ENCODE peak calls at places on chromosomes 13 and 19, in eight cellular contexts. P, J, H, Q, M, D, G and B are unnamed samples.
A peak's percentile ranks its signal among the peaks of the same experiment; 100 is the strongest.

GRCh38 chr19:39870171-39870971 is 24.2 kb upstream of the FBL start:
- DNase-seq in P (no peak), J (no peak), H (no peak), Q (no peak), M (peak; percentile 67), D (no peak), G (no peak), B (no peak)

GRCh38 chr19:45154064-45154827 is 6.5 kb downstream of the NKPD1 start:
- DNase-seq in P (no peak), J (no peak), H (no peak), Q (no peak), M (no peak), D (no peak), G (peak; percentile 33), B (no peak)

GRCh38 chr19:40006273-40006691 is 9.4 kb downstream of the ZNF546 start:
- DNase-seq in P (no peak), J (no peak), H (no peak), Q (no peak), M (no peak), D (no peak), G (no peak), B (no peak)

GRCh38 chr19:8569066-8569761 is 8.0 kb downstream of the MYO1F start:
- DNase-seq in P (no peak), J (no peak), H (peak; percentile 67), Q (peak; percentile 38), M (no peak), D (no peak), G (peak; percentile 90), B (no peak)

GRCh38 chr19:8194528-8195275 is 14.5 kb upstream of the CERS4 start:
- DNase-seq in P (no peak), J (no peak), H (peak; percentile 67), Q (no peak), M (no peak), D (no peak), G (no peak), B (no peak)

GRCh38 chr13:41111454-41111853 is 21.1 kb downstream of the KBTBD6 start:
- DNase-seq in P (no peak), J (no peak), H (no peak), Q (no peak), M (no peak), D (no peak), G (peak; percentile 17), B (no peak)

GRCh38 chr13:43348397-43348796 is 325.0 kb downstream of the DNAJC15 start:
- DNase-seq in P (no peak), J (no peak), H (no peak), Q (no peak), M (no peak), D (no peak), G (no peak), B (no peak)

GRCh38 chr19:34731019-34731829 is 2.8 kb upstream of the ZNF181 start:
- DNase-seq in P (no peak), J (no peak), H (no peak), Q (peak; percentile 22), M (no peak), D (no peak), G (no peak), B (no peak)

GRCh38 chr13:42946927-42947326 is 45.1 kb downstream of the EPSTI1 start:
- DNase-seq in P (no peak), J (no peak), H (no peak), Q (no peak), M (no peak), D (no peak), G (peak; percentile 29), B (no peak)

GRCh38 chr13:62085832-62086231 is 670.2 kb upstream of the PCDH20 start:
- DNase-seq in P (no peak), J (no peak), H (no peak), Q (no peak), M (no peak), D (no peak), G (no peak), B (no peak)

GRCh38 chr13:62084728-62085127 is 669.1 kb upstream of the PCDH20 start:
- DNase-seq in P (no peak), J (no peak), H (no peak), Q (no peak), M (no peak), D (no peak), G (no peak), B (no peak)

GRCh38 chr13:62088155-62088554 is 672.5 kb upstream of the PCDH20 start:
- DNase-seq in P (no peak), J (no peak), H (no peak), Q (no peak), M (no peak), D (no peak), G (no peak), B (no peak)

GRCh38 chr13:62085337-62085736 is 669.7 kb upstream of the PCDH20 start:
- DNase-seq in P (no peak), J (no peak), H (no peak), Q (no peak), M (no peak), D (no peak), G (no peak), B (no peak)
- TF ChIP-seq CTCF in P (no peak), J (no peak), H (no peak), Q (no peak), M (no peak), D (no peak), G (no peak), B (no peak)

GRCh38 chr13:98315902-98316301 is 138.8 kb upstream of the RNF113B start:
- DNase-seq in P (no peak), J (no peak), H (no peak), Q (no peak), M (no peak), D (no peak), G (no peak), B (no peak)

GRCh38 chr13:98313938-98314292 is 136.8 kb upstream of the RNF113B start:
- DNase-seq in P (no peak), J (no peak), H (no peak), Q (no peak), M (no peak), D (peak; percentile 20), G (no peak), B (no peak)

GRCh38 chr13:98317573-98318171 is 140.6 kb upstream of the RNF113B start:
- DNase-seq in P (no peak), J (no peak), H (no peak), Q (no peak), M (no peak), D (no peak), G (no peak), B (no peak)

GRCh38 chr13:98313023-98313937 is 136.2 kb upstream of the RNF113B start:
- DNase-seq in P (no peak), J (no peak), H (no peak), Q (no peak), M (no peak), D (no peak), G (no peak), B (no peak)

GRCh38 chr13:98315466-98315865 is 138.4 kb upstream of the RNF113B start:
- DNase-seq in P (no peak), J (peak; percentile 48), H (no peak), Q (no peak), M (no peak), D (no peak), G (no peak), B (no peak)
- TF ChIP-seq CTCF in P (no peak), J (no peak), H (no peak), Q (no peak), M (no peak), D (no peak), G (peak; percentile 8), B (no peak)

GRCh38 chr19:41023193-41023592 is 32.1 kb downstream of the CYP2B6 start:
- DNase-seq in P (no peak), J (no peak), H (no peak), Q (no peak), M (no peak), D (no peak), G (no peak), B (no peak)
- TF ChIP-seq CTCF in P (no peak), J (no peak), H (no peak), Q (no peak), M (no peak), D (no peak), G (no peak), B (no peak)

GRCh38 chr13:29693297-29693945 is 97.9 kb upstream of the SLC7A1 start:
- DNase-seq in P (no peak), J (no peak), H (no peak), Q (no peak), M (no peak), D (no peak), G (no peak), B (no peak)
- TF ChIP-seq CTCF in P (peak; percentile 15), J (no peak), H (no peak), Q (no peak), M (no peak), D (no peak), G (no peak), B (no peak)

GRCh38 chr13:23790591-23791170 is 98.5 kb downstream of the MIPEP start:
- DNase-seq in P (no peak), J (no peak), H (no peak), Q (no peak), M (no peak), D (no peak), G (peak; percentile 91), B (no peak)
- TF ChIP-seq CTCF in P (no peak), J (no peak), H (no peak), Q (no peak), M (no peak), D (no peak), G (peak; percentile 15), B (no peak)

GRCh38 chr13:26621731-26622401 is 64.4 kb downstream of the WASF3 start:
- DNase-seq in P (no peak), J (no peak), H (no peak), Q (no peak), M (no peak), D (no peak), G (no peak), B (no peak)
- TF ChIP-seq CTCF in P (no peak), J (no peak), H (no peak), Q (no peak), M (no peak), D (no peak), G (no peak), B (no peak)